ENCODE peak calls at places on chromosome 18, in eight cellular contexts. O is activated CD4-positive, alpha-beta T cell treated with anti-CD3 and anti-CD28 coated beads, Interleukin-2, amount 10 ng/mL, durations not matched to agents 7 days and 5 days; G is brain microvascular endothelial cell; N is activated naive CD4-positive, alpha-beta T cell treated with anti-CD3 and anti-CD28 coated beads, Interleukin-2, amount 10 ng/mL, durations not matched to agents 7 days and 5 days; H is NCI-H1092 treated with DMSO at 0.1 percent for 48 hours; B is posterior cingulate gyrus; L is KG1; C is hippocampal formation. K is an unnamed sample.

GRCh38 chr18:78241535-78242306 is 737.9 kb upstream of the SALL3 start:
- DNase-seq in C (no peak), G (no peak), N (no peak), B (no peak), L (no peak), O (no peak), H (no peak), K (no peak)

GRCh38 chr18:48669180-48669675 is 130.4 kb downstream of the CTIF start:
- DNase-seq in G (no peak), C (no peak), B (no peak), N (no peak), H (no peak), L (no peak), O (no peak), K (no peak)

GRCh38 chr18:23878336-23878900 is 136.1 kb upstream of the TTC39C start:
- DNase-seq in H (no peak), G (no peak), C (no peak), B (no peak), O (no peak), L (no peak), N (no peak), K (no peak)

GRCh38 chr18:74806073-74806472 is 208.4 kb downstream of the ZNF407 start:
- DNase-seq in G (no peak), O (no peak), N (no peak), B (no peak), C (no peak), L (no peak), H (no peak), K (no peak)

GRCh38 chr18:1663879-1664705 is 759.4 kb downstream of the ADCYAP1 start:
- DNase-seq in B (no peak), L (peak), O (peak), G (peak), H (no peak), N (peak), C (no peak), K (no peak)

GRCh38 chr18:32010124-32010745 is 8.4 kb upstream of the RNF125 start:
- DNase-seq in H (no peak), G (no peak), B (no peak), L (no peak), N (no peak), O (no peak), C (no peak), K (no peak)

GRCh38 chr18:3217930-3218647 is 1.7 kb downstream of the MYOM1 start:
- DNase-seq in L (no peak), B (no peak), G (peak), C (no peak), N (no peak), H (no peak), O (no peak), K (no peak)

GRCh38 chr18:8175486-8176061 is 433.7 kb upstream of the RAB12 start:
- DNase-seq in H (no peak), C (no peak), L (no peak), N (no peak), G (no peak), O (no peak), B (no peak), K (no peak)

GRCh38 chr18:39481281-39481680 is 1915.7 kb upstream of the CELF4 start:
- DNase-seq in G (no peak), B (no peak), H (no peak), N (no peak), C (no peak), O (no peak), L (no peak), K (no peak)

GRCh38 chr18:58533771-58534170 is 95.1 kb downstream of the ALPK2 start:
- DNase-seq in H (no peak), N (no peak), O (no peak), C (no peak), L (no peak), B (no peak), G (no peak), K (no peak)

GRCh38 chr18:80147418-80148315 is 38.6 kb downstream of the ADNP2 start:
- DNase-seq in C (peak), H (peak), L (no peak), N (peak), G (peak), O (peak), B (peak), K (peak)

GRCh38 chr18:22267225-22267624 is 97.8 kb downstream of the GATA6 start:
- DNase-seq in N (no peak), G (no peak), L (no peak), H (no peak), B (no peak), O (no peak), C (no peak), K (no peak)

GRCh38 chr18:2459886-2460285 is 111.4 kb downstream of the METTL4 start:
- DNase-seq in O (no peak), C (no peak), L (no peak), G (peak), N (no peak), H (no peak), B (no peak), K (no peak)

GRCh38 chr18:47397671-47398319 is 146.3 kb upstream of the SKOR2 start:
- DNase-seq in O (peak), G (no peak), L (peak), H (no peak), N (peak), B (no peak), C (no peak), K (no peak)

GRCh38 chr18:49044898-49045297 is 94.1 kb upstream of the SMAD7 start:
- DNase-seq in N (no peak), C (no peak), L (no peak), O (no peak), G (no peak), H (no peak), B (no peak), K (no peak)

GRCh38 chr18:1047406-1047805 is 142.7 kb downstream of the ADCYAP1 start:
- DNase-seq in H (no peak), G (no peak), N (no peak), C (no peak), L (no peak), B (no peak), O (no peak), K (no peak)

GRCh38 chr18:79804130-79804772 is 6.5 kb downstream of the KCNG2 start:
- DNase-seq in N (no peak), C (no peak), H (no peak), G (no peak), B (peak), L (no peak), O (no peak), K (peak)

GRCh38 chr18:45066868-45067267 is 386.2 kb downstream of the SETBP1 start:
- DNase-seq in H (no peak), O (no peak), N (no peak), B (no peak), L (peak), G (no peak), C (no peak), K (no peak)

GRCh38 chr18:24200899-24201298 is 62.0 kb downstream of the CABYR start:
- DNase-seq in O (no peak), L (no peak), H (no peak), N (no peak), B (no peak), C (peak), G (no peak), K (no peak)

GRCh38 chr18:395481-396250 is 104.8 kb downstream of the COLEC12 start:
- DNase-seq in G (peak), L (no peak), N (no peak), O (no peak), H (peak), C (no peak), B (no peak), K (no peak)